ENCODE peak calls at places on chromosomes 3 and 15, in six cellular contexts. One of them, this sample, is unnamed.

GRCh38 chr3:124520970-124521369 is 209.3 kb upstream of the UMPS start:
- DNase-seq in astrocyte: no peak
- DNase-seq in fibroblast of the conjunctiva: no peak
- DNase-seq in T-helper 17 cell: no peak
- DNase-seq in HTR-8/SVneo: no peak
- DNase-seq in activated CD4-positive, alpha-beta T cell treated with anti-CD3 and anti-CD28 coated beads, Interleukin-2, amount 50 U/mL, for 1 hour: no peak
- DNase-seq in this sample: no peak

GRCh38 chr15:78374436-78375393 is 34.6 kb downstream of the CRABP1 start:
- DNase-seq in fibroblast of the conjunctiva: no peak
- DNase-seq in T-helper 17 cell: no peak
- DNase-seq in HTR-8/SVneo: no peak
- DNase-seq in activated CD4-positive, alpha-beta T cell treated with anti-CD3 and anti-CD28 coated beads, Interleukin-2, amount 50 U/mL, for 1 hour: no peak
- DNase-seq in astrocyte: no peak
- DNase-seq in this sample: no peak

GRCh38 chr15:81293728-81294500 is 30.0 kb downstream of the STARD5 start:
- DNase-seq in HTR-8/SVneo: no peak
- DNase-seq in astrocyte: no peak
- DNase-seq in T-helper 17 cell: peak
- DNase-seq in fibroblast of the conjunctiva: no peak
- DNase-seq in activated CD4-positive, alpha-beta T cell treated with anti-CD3 and anti-CD28 coated beads, Interleukin-2, amount 50 U/mL, for 1 hour: peak
- DNase-seq in this sample: no peak

GRCh38 chr15:29089731-29090616 is 179.6 kb downstream of the NSMCE3 start:
- DNase-seq in fibroblast of the conjunctiva: no peak
- DNase-seq in activated CD4-positive, alpha-beta T cell treated with anti-CD3 and anti-CD28 coated beads, Interleukin-2, amount 50 U/mL, for 1 hour: no peak
- DNase-seq in HTR-8/SVneo: peak
- DNase-seq in astrocyte: peak
- DNase-seq in T-helper 17 cell: no peak
- DNase-seq in this sample: no peak

GRCh38 chr3:23259515-23259914 is 56.4 kb downstream of the UBE2E2 start:
- DNase-seq in activated CD4-positive, alpha-beta T cell treated with anti-CD3 and anti-CD28 coated beads, Interleukin-2, amount 50 U/mL, for 1 hour: no peak
- DNase-seq in astrocyte: no peak
- DNase-seq in HTR-8/SVneo: no peak
- DNase-seq in fibroblast of the conjunctiva: no peak
- DNase-seq in T-helper 17 cell: no peak
- DNase-seq in this sample: no peak

GRCh38 chr3:138946554-138947302 is at the start of the genes FOXL2 and FOXL2NB:
- DNase-seq in fibroblast of the conjunctiva: peak
- DNase-seq in T-helper 17 cell: no peak
- DNase-seq in astrocyte: peak
- DNase-seq in HTR-8/SVneo: no peak
- DNase-seq in activated CD4-positive, alpha-beta T cell treated with anti-CD3 and anti-CD28 coated beads, Interleukin-2, amount 50 U/mL, for 1 hour: no peak
- DNase-seq in this sample: no peak

GRCh38 chr15:96234109-96234892 is 96.2 kb upstream of the NR2F2 start:
- DNase-seq in fibroblast of the conjunctiva: peak
- DNase-seq in astrocyte: peak
- DNase-seq in HTR-8/SVneo: peak
- DNase-seq in T-helper 17 cell: no peak
- DNase-seq in activated CD4-positive, alpha-beta T cell treated with anti-CD3 and anti-CD28 coated beads, Interleukin-2, amount 50 U/mL, for 1 hour: no peak
- DNase-seq in this sample: no peak

GRCh38 chr3:5800965-5801364 is 613.5 kb downstream of the EDEM1 start:
- DNase-seq in T-helper 17 cell: no peak
- DNase-seq in HTR-8/SVneo: no peak
- DNase-seq in activated CD4-positive, alpha-beta T cell treated with anti-CD3 and anti-CD28 coated beads, Interleukin-2, amount 50 U/mL, for 1 hour: no peak
- DNase-seq in fibroblast of the conjunctiva: no peak
- DNase-seq in astrocyte: no peak
- DNase-seq in this sample: no peak

GRCh38 chr3:9903238-9903624 is 583 bp downstream of the IL17RE start:
- DNase-seq in fibroblast of the conjunctiva: no peak
- DNase-seq in T-helper 17 cell: no peak
- DNase-seq in astrocyte: no peak
- DNase-seq in activated CD4-positive, alpha-beta T cell treated with anti-CD3 and anti-CD28 coated beads, Interleukin-2, amount 50 U/mL, for 1 hour: no peak
- DNase-seq in HTR-8/SVneo: no peak
- DNase-seq in this sample: no peak

GRCh38 chr3:16484216-16484615 is 29.3 kb downstream of the RFTN1 start:
- DNase-seq in astrocyte: peak
- DNase-seq in fibroblast of the conjunctiva: peak
- DNase-seq in T-helper 17 cell: no peak
- DNase-seq in HTR-8/SVneo: peak
- DNase-seq in activated CD4-positive, alpha-beta T cell treated with anti-CD3 and anti-CD28 coated beads, Interleukin-2, amount 50 U/mL, for 1 hour: no peak
- DNase-seq in this sample: no peak

GRCh38 chr3:14371573-14372474 is 30.6 kb upstream of the SLC6A6 start:
- DNase-seq in astrocyte: peak
- DNase-seq in activated CD4-positive, alpha-beta T cell treated with anti-CD3 and anti-CD28 coated beads, Interleukin-2, amount 50 U/mL, for 1 hour: no peak
- DNase-seq in HTR-8/SVneo: peak
- DNase-seq in T-helper 17 cell: no peak
- DNase-seq in fibroblast of the conjunctiva: peak
- DNase-seq in this sample: no peak

GRCh38 chr3:69743975-69744374 is 4.7 kb downstream of the MITF start:
- DNase-seq in HTR-8/SVneo: no peak
- DNase-seq in activated CD4-positive, alpha-beta T cell treated with anti-CD3 and anti-CD28 coated beads, Interleukin-2, amount 50 U/mL, for 1 hour: no peak
- DNase-seq in fibroblast of the conjunctiva: no peak
- DNase-seq in astrocyte: no peak
- DNase-seq in T-helper 17 cell: no peak
- DNase-seq in this sample: no peak

GRCh38 chr15:98775498-98776230 is 127.3 kb downstream of the IGF1R start:
- DNase-seq in fibroblast of the conjunctiva: no peak
- DNase-seq in T-helper 17 cell: no peak
- DNase-seq in activated CD4-positive, alpha-beta T cell treated with anti-CD3 and anti-CD28 coated beads, Interleukin-2, amount 50 U/mL, for 1 hour: no peak
- DNase-seq in astrocyte: no peak
- DNase-seq in HTR-8/SVneo: no peak
- DNase-seq in this sample: no peak

GRCh38 chr3:178086419-178086818 is 449.8 kb upstream of the KCNMB2 start:
- DNase-seq in fibroblast of the conjunctiva: no peak
- DNase-seq in astrocyte: no peak
- DNase-seq in T-helper 17 cell: no peak
- DNase-seq in activated CD4-positive, alpha-beta T cell treated with anti-CD3 and anti-CD28 coated beads, Interleukin-2, amount 50 U/mL, for 1 hour: no peak
- DNase-seq in HTR-8/SVneo: no peak
- DNase-seq in this sample: no peak